ENCODE peak calls at places on chromosomes 16 and 17, in eight cellular contexts. One of them, this sample, is unnamed.

GRCh38 chr16:14301150-14302030 is 230.3 kb downstream of the MRTFB start:
- DNase-seq in posterior cingulate gyrus: no peak
- DNase-seq in PC-3: peak
- DNase-seq in mesendoderm: peak
- DNase-seq in AG10803: peak
- DNase-seq in effector CD4-positive, alpha-beta T cell: no peak
- DNase-seq in memory B cell: no peak
- DNase-seq in substantia nigra: no peak
- DNase-seq in this sample: no peak

GRCh38 chr17:41486809-41487530 is 2.7 kb downstream of the KRT36 start:
- DNase-seq in PC-3: no peak
- DNase-seq in effector CD4-positive, alpha-beta T cell: no peak
- DNase-seq in substantia nigra: no peak
- DNase-seq in memory B cell: peak
- DNase-seq in posterior cingulate gyrus: no peak
- DNase-seq in AG10803: no peak
- DNase-seq in mesendoderm: peak
- DNase-seq in this sample: peak

GRCh38 chr17:45730192-45730591 is 53.9 kb upstream of the CRHR1 start:
- DNase-seq in substantia nigra: no peak
- DNase-seq in posterior cingulate gyrus: no peak
- DNase-seq in AG10803: no peak
- DNase-seq in PC-3: no peak
- DNase-seq in mesendoderm: no peak
- DNase-seq in memory B cell: no peak
- DNase-seq in effector CD4-positive, alpha-beta T cell: no peak
- DNase-seq in this sample: no peak

GRCh38 chr16:13077816-13078215 is 176.4 kb downstream of the SHISA9 start:
- DNase-seq in memory B cell: no peak
- DNase-seq in mesendoderm: no peak
- DNase-seq in posterior cingulate gyrus: no peak
- DNase-seq in PC-3: no peak
- DNase-seq in AG10803: no peak
- DNase-seq in effector CD4-positive, alpha-beta T cell: no peak
- DNase-seq in substantia nigra: no peak
- DNase-seq in this sample: no peak

GRCh38 chr17:81253358-81254131 is 14.4 kb downstream of the NDUFAF8 start:
- DNase-seq in AG10803: peak
- DNase-seq in substantia nigra: no peak
- DNase-seq in memory B cell: peak
- DNase-seq in posterior cingulate gyrus: peak
- DNase-seq in PC-3: peak
- DNase-seq in effector CD4-positive, alpha-beta T cell: peak
- DNase-seq in mesendoderm: no peak
- DNase-seq in this sample: no peak

GRCh38 chr16:80931985-80932720 is 74.5 kb downstream of the CMC2 start:
- DNase-seq in mesendoderm: peak
- DNase-seq in posterior cingulate gyrus: peak
- DNase-seq in substantia nigra: peak
- DNase-seq in PC-3: peak
- DNase-seq in effector CD4-positive, alpha-beta T cell: no peak
- DNase-seq in AG10803: peak
- DNase-seq in memory B cell: no peak
- DNase-seq in this sample: peak

GRCh38 chr16:79797486-79797885 is 196.9 kb upstream of the MAF start:
- DNase-seq in posterior cingulate gyrus: no peak
- DNase-seq in memory B cell: no peak
- DNase-seq in AG10803: no peak
- DNase-seq in effector CD4-positive, alpha-beta T cell: no peak
- DNase-seq in PC-3: no peak
- DNase-seq in mesendoderm: no peak
- DNase-seq in substantia nigra: no peak
- DNase-seq in this sample: no peak

GRCh38 chr16:58863042-58863441 is 128.9 kb upstream of the GOT2 start:
- DNase-seq in memory B cell: no peak
- DNase-seq in posterior cingulate gyrus: no peak
- DNase-seq in effector CD4-positive, alpha-beta T cell: no peak
- DNase-seq in AG10803: no peak
- DNase-seq in substantia nigra: no peak
- DNase-seq in mesendoderm: peak
- DNase-seq in PC-3: no peak
- DNase-seq in this sample: no peak

GRCh38 chr17:64599187-64599676 is 62.9 kb downstream of the SMURF2 start:
- DNase-seq in effector CD4-positive, alpha-beta T cell: peak
- DNase-seq in posterior cingulate gyrus: no peak
- DNase-seq in memory B cell: peak
- DNase-seq in mesendoderm: no peak
- DNase-seq in PC-3: no peak
- DNase-seq in substantia nigra: no peak
- DNase-seq in AG10803: no peak
- DNase-seq in this sample: no peak

GRCh38 chr16:68784721-68785120 is 47.6 kb downstream of the CDH1 start:
- DNase-seq in PC-3: no peak
- DNase-seq in effector CD4-positive, alpha-beta T cell: no peak
- DNase-seq in AG10803: no peak
- DNase-seq in substantia nigra: no peak
- DNase-seq in posterior cingulate gyrus: no peak
- DNase-seq in memory B cell: no peak
- DNase-seq in mesendoderm: no peak
- DNase-seq in this sample: no peak

GRCh38 chr17:77424585-77425344 is 284.0 kb downstream of the SEC14L1 start:
- DNase-seq in PC-3: no peak
- DNase-seq in mesendoderm: no peak
- DNase-seq in memory B cell: no peak
- DNase-seq in posterior cingulate gyrus: peak
- DNase-seq in effector CD4-positive, alpha-beta T cell: no peak
- DNase-seq in AG10803: peak
- DNase-seq in substantia nigra: peak
- DNase-seq in this sample: no peak

GRCh38 chr17:10751569-10751968 is 21.7 kb upstream of the TMEM220 start:
- DNase-seq in memory B cell: no peak
- DNase-seq in AG10803: no peak
- DNase-seq in mesendoderm: no peak
- DNase-seq in posterior cingulate gyrus: no peak
- DNase-seq in substantia nigra: no peak
- DNase-seq in effector CD4-positive, alpha-beta T cell: no peak
- DNase-seq in PC-3: no peak
- DNase-seq in this sample: no peak

GRCh38 chr16:56886296-56886695 is 21.3 kb downstream of the SLC12A3 start:
- DNase-seq in substantia nigra: no peak
- DNase-seq in memory B cell: no peak
- DNase-seq in AG10803: no peak
- DNase-seq in posterior cingulate gyrus: no peak
- DNase-seq in effector CD4-positive, alpha-beta T cell: no peak
- DNase-seq in mesendoderm: no peak
- DNase-seq in PC-3: no peak
- DNase-seq in this sample: no peak

GRCh38 chr17:30550512-30551273 is 73.5 kb downstream of the GOSR1 start:
- DNase-seq in AG10803: peak
- DNase-seq in posterior cingulate gyrus: no peak
- DNase-seq in memory B cell: peak
- DNase-seq in effector CD4-positive, alpha-beta T cell: no peak
- DNase-seq in PC-3: peak
- DNase-seq in mesendoderm: no peak
- DNase-seq in substantia nigra: no peak
- DNase-seq in this sample: peak

GRCh38 chr16:56713794-56714193 is 16.1 kb upstream of the NUP93 start:
- DNase-seq in effector CD4-positive, alpha-beta T cell: no peak
- DNase-seq in substantia nigra: no peak
- DNase-seq in memory B cell: no peak
- DNase-seq in posterior cingulate gyrus: no peak
- DNase-seq in mesendoderm: no peak
- DNase-seq in PC-3: no peak
- DNase-seq in AG10803: no peak
- DNase-seq in this sample: no peak

GRCh38 chr16:20519231-20519630 is 56.9 kb downstream of the ACSM2B start:
- DNase-seq in memory B cell: no peak
- DNase-seq in posterior cingulate gyrus: no peak
- DNase-seq in effector CD4-positive, alpha-beta T cell: no peak
- DNase-seq in mesendoderm: no peak
- DNase-seq in AG10803: no peak
- DNase-seq in substantia nigra: no peak
- DNase-seq in PC-3: no peak
- DNase-seq in this sample: no peak

GRCh38 chr17:39738568-39738901 is 797 bp downstream of the GRB7 start:
- DNase-seq in PC-3: peak
- DNase-seq in substantia nigra: no peak
- DNase-seq in mesendoderm: peak
- DNase-seq in posterior cingulate gyrus: no peak
- DNase-seq in AG10803: no peak
- DNase-seq in effector CD4-positive, alpha-beta T cell: peak
- DNase-seq in memory B cell: peak
- DNase-seq in this sample: peak

GRCh38 chr17:80474231-80474932 is 2.0 kb downstream of the NPTX1 start:
- DNase-seq in memory B cell: no peak
- DNase-seq in mesendoderm: peak
- DNase-seq in PC-3: peak
- DNase-seq in posterior cingulate gyrus: no peak
- DNase-seq in effector CD4-positive, alpha-beta T cell: no peak
- DNase-seq in substantia nigra: no peak
- DNase-seq in AG10803: peak
- DNase-seq in this sample: no peak

GRCh38 chr16:12488371-12488770 is 315.3 kb downstream of the CPPED1 start:
- DNase-seq in AG10803: no peak
- DNase-seq in mesendoderm: no peak
- DNase-seq in memory B cell: no peak
- DNase-seq in effector CD4-positive, alpha-beta T cell: no peak
- DNase-seq in PC-3: no peak
- DNase-seq in substantia nigra: no peak
- DNase-seq in posterior cingulate gyrus: no peak
- DNase-seq in this sample: no peak

GRCh38 chr16:26969589-26970217 is 97.0 kb upstream of the C16orf82 start:
- DNase-seq in AG10803: no peak
- DNase-seq in effector CD4-positive, alpha-beta T cell: no peak
- DNase-seq in PC-3: no peak
- DNase-seq in mesendoderm: no peak
- DNase-seq in posterior cingulate gyrus: no peak
- DNase-seq in memory B cell: no peak
- DNase-seq in substantia nigra: no peak
- DNase-seq in this sample: no peak

GRCh38 chr16:48489376-48489775 is 104.2 kb upstream of the SIAH1 start:
- DNase-seq in mesendoderm: no peak
- DNase-seq in PC-3: no peak
- DNase-seq in substantia nigra: no peak
- DNase-seq in effector CD4-positive, alpha-beta T cell: no peak
- DNase-seq in memory B cell: no peak
- DNase-seq in AG10803: no peak
- DNase-seq in posterior cingulate gyrus: no peak
- DNase-seq in this sample: no peak

GRCh38 chr17:11705111-11705510 is 106.8 kb downstream of the DNAH9 start:
- DNase-seq in posterior cingulate gyrus: no peak
- DNase-seq in substantia nigra: no peak
- DNase-seq in AG10803: no peak
- DNase-seq in mesendoderm: no peak
- DNase-seq in effector CD4-positive, alpha-beta T cell: no peak
- DNase-seq in memory B cell: no peak
- DNase-seq in PC-3: no peak
- DNase-seq in this sample: no peak

GRCh38 chr17:82103588-82104451 is 5.8 kb upstream of the FASN start:
- DNase-seq in memory B cell: no peak
- DNase-seq in PC-3: peak
- DNase-seq in substantia nigra: peak
- DNase-seq in posterior cingulate gyrus: no peak
- DNase-seq in effector CD4-positive, alpha-beta T cell: no peak
- DNase-seq in AG10803: no peak
- DNase-seq in mesendoderm: peak
- DNase-seq in this sample: no peak

GRCh38 chr17:64002658-64003525 is 4.7 kb downstream of the PRR29 start:
- DNase-seq in memory B cell: no peak
- DNase-seq in posterior cingulate gyrus: no peak
- DNase-seq in effector CD4-positive, alpha-beta T cell: no peak
- DNase-seq in substantia nigra: no peak
- DNase-seq in mesendoderm: no peak
- DNase-seq in AG10803: no peak
- DNase-seq in PC-3: no peak
- DNase-seq in this sample: no peak

GRCh38 chr16:1793578-1794220 is at the start of gene IGFALS:
- DNase-seq in posterior cingulate gyrus: no peak
- DNase-seq in AG10803: no peak
- DNase-seq in mesendoderm: no peak
- DNase-seq in PC-3: no peak
- DNase-seq in memory B cell: no peak
- DNase-seq in substantia nigra: no peak
- DNase-seq in effector CD4-positive, alpha-beta T cell: no peak
- DNase-seq in this sample: peak

GRCh38 chr17:69581061-69581955 is 166.8 kb downstream of the MAP2K6 start:
- DNase-seq in AG10803: no peak
- DNase-seq in effector CD4-positive, alpha-beta T cell: no peak
- DNase-seq in mesendoderm: no peak
- DNase-seq in PC-3: no peak
- DNase-seq in substantia nigra: no peak
- DNase-seq in memory B cell: peak
- DNase-seq in posterior cingulate gyrus: no peak
- DNase-seq in this sample: peak

GRCh38 chr16:4900036-4900435 is 36.9 kb downstream of the PPL start:
- DNase-seq in effector CD4-positive, alpha-beta T cell: no peak
- DNase-seq in posterior cingulate gyrus: no peak
- DNase-seq in mesendoderm: no peak
- DNase-seq in PC-3: no peak
- DNase-seq in AG10803: peak
- DNase-seq in memory B cell: no peak
- DNase-seq in substantia nigra: no peak
- DNase-seq in this sample: no peak

GRCh38 chr16:11328172-11329079 is 16.8 kb upstream of the RMI2 start:
- DNase-seq in effector CD4-positive, alpha-beta T cell: no peak
- DNase-seq in memory B cell: peak
- DNase-seq in AG10803: peak
- DNase-seq in PC-3: peak
- DNase-seq in mesendoderm: peak
- DNase-seq in substantia nigra: peak
- DNase-seq in posterior cingulate gyrus: no peak
- DNase-seq in this sample: peak

GRCh38 chr16:31110106-31111034 is 2.2 kb downstream of the BCKDK start:
- DNase-seq in effector CD4-positive, alpha-beta T cell: no peak
- DNase-seq in mesendoderm: no peak
- DNase-seq in posterior cingulate gyrus: no peak
- DNase-seq in substantia nigra: no peak
- DNase-seq in PC-3: peak
- DNase-seq in AG10803: no peak
- DNase-seq in memory B cell: no peak
- DNase-seq in this sample: no peak

GRCh38 chr16:73082608-73083007 is 34.7 kb upstream of the ZFHX3 start:
- DNase-seq in effector CD4-positive, alpha-beta T cell: no peak
- DNase-seq in PC-3: peak
- DNase-seq in posterior cingulate gyrus: no peak
- DNase-seq in AG10803: peak
- DNase-seq in mesendoderm: no peak
- DNase-seq in memory B cell: no peak
- DNase-seq in substantia nigra: no peak
- DNase-seq in this sample: no peak

GRCh38 chr16:839643-840408 is 39.3 kb upstream of the GNG13 start:
- DNase-seq in PC-3: no peak
- DNase-seq in memory B cell: no peak
- DNase-seq in substantia nigra: no peak
- DNase-seq in effector CD4-positive, alpha-beta T cell: no peak
- DNase-seq in posterior cingulate gyrus: no peak
- DNase-seq in mesendoderm: no peak
- DNase-seq in AG10803: no peak
- DNase-seq in this sample: no peak

GRCh38 chr16:85844786-85845185 is 45.3 kb downstream of the COX4I1 start:
- DNase-seq in effector CD4-positive, alpha-beta T cell: no peak
- DNase-seq in memory B cell: no peak
- DNase-seq in posterior cingulate gyrus: no peak
- DNase-seq in mesendoderm: no peak
- DNase-seq in PC-3: no peak
- DNase-seq in AG10803: no peak
- DNase-seq in substantia nigra: no peak
- DNase-seq in this sample: no peak

This sample was measured in GM12892.